ENCODE peak calls at places on chromosomes 4 and X, in ten cellular contexts. F is Peyer's patch; B is M059J; J is NCI-H774; U is NCI-H2029 treated with DMSO at 0.1 percent for 48 hours; T is CMK; I is stimulated activated CD8-positive, alpha-beta memory T cell treated with anti-CD3 and anti-CD28 coated beads, Interleukin-4, amount 100 ng/mL, for 4 hours; D is amniotic epithelial cell; K is naive thymus-derived CD8-positive, alpha-beta T cell; C is kidney glomerular epithelial cell. R is an unnamed sample.
A peak's percentile ranks its signal among the peaks of the same experiment; 100 is the strongest.

GRCh38 chr4:123744664-123745290 is 348.2 kb downstream of the SPRY1 start:
- DNase-seq in B (no peak), U (no peak), C (peak; percentile 26), K (no peak), I (no peak), T (no peak), D (peak; percentile 100), J (no peak), F (no peak), R (no peak)

GRCh38 chrX:149916745-149917392 is 12.5 kb upstream of the HSFX4 start:
- DNase-seq in J (no peak), C (no peak), T (no peak), K (no peak), I (no peak), F (no peak), D (no peak), U (no peak), B (no peak), R (no peak)

GRCh38 chr4:121951570-121952110 is at the start of gene TRPC3:
- DNase-seq in J (no peak), I (no peak), T (no peak), C (no peak), U (no peak), D (no peak), B (peak; percentile 24), K (no peak), F (peak; percentile 54), R (no peak)

GRCh38 chr4:7806080-7806630 is 133.5 kb downstream of the AFAP1 start:
- DNase-seq in C (no peak), D (no peak), T (no peak), B (no peak), I (no peak), U (no peak), K (no peak), J (no peak), F (no peak), R (no peak)

GRCh38 chrX:152899111-152899873 is 1.4 kb downstream of the ZNF185 start:
- DNase-seq in D (no peak), C (no peak), K (no peak), J (no peak), B (no peak), I (no peak), T (no peak), U (no peak), F (no peak), R (no peak)

GRCh38 chrX:115332832-115333231 is 43.3 kb downstream of the LUZP4 start:
- DNase-seq in F (no peak), T (no peak), I (no peak), K (no peak), B (peak; percentile 7), C (no peak), U (no peak), D (peak; percentile 47), J (no peak), R (no peak)

GRCh38 chr4:173990126-173990878 is 293.2 kb downstream of the FBXO8 start:
- DNase-seq in B (peak; percentile 27), U (no peak), C (peak; percentile 6), T (no peak), D (peak; percentile 80), K (no peak), F (no peak), J (no peak), I (no peak), R (no peak)

GRCh38 chrX:154019633-154020499 is at the start of gene IRAK1:
- DNase-seq in F (peak; percentile 80), J (peak; percentile 52), U (no peak), K (peak; percentile 15), C (no peak), D (peak; percentile 48), I (no peak), T (no peak), B (peak; percentile 74), R (no peak)

GRCh38 chr4:112247021-112247420 is 15.4 kb downstream of the AP1AR start:
- DNase-seq in C (no peak), I (no peak), D (no peak), F (no peak), K (no peak), J (no peak), B (no peak), U (no peak), T (no peak), R (no peak)

GRCh38 chr4:182978152-182978827 is 61.1 kb upstream of the DCTD start:
- DNase-seq in U (no peak), K (no peak), J (no peak), B (peak; percentile 82), D (peak; percentile 12), C (no peak), I (no peak), F (no peak), T (no peak), R (no peak)

GRCh38 chr4:152485726-152486276 is 50.1 kb downstream of the FBXW7 start:
- DNase-seq in D (peak; percentile 93), U (no peak), B (peak; percentile 86), T (no peak), K (no peak), C (peak; percentile 98), I (no peak), F (no peak), J (no peak), R (no peak)

GRCh38 chrX:107729558-107730297 is 45.9 kb downstream of the TSC22D3 start:
- DNase-seq in C (peak; percentile 4), D (peak; percentile 71), J (no peak), B (peak; percentile 46), U (no peak), T (no peak), I (no peak), F (no peak), K (no peak), R (no peak)

GRCh38 chrX:73561791-73562190 is 1.2 kb upstream of the CHIC1 start:
- DNase-seq in J (no peak), F (no peak), U (no peak), C (no peak), I (no peak), D (no peak), T (no peak), B (peak; percentile 21), K (no peak), R (no peak)

GRCh38 chr4:39591290-39591689 is 47.4 kb downstream of the SMIM14 start:
- DNase-seq in U (no peak), J (no peak), K (no peak), T (no peak), F (no peak), C (no peak), D (no peak), B (peak; percentile 34), I (no peak), R (no peak)

GRCh38 chrX:148500428-148501120 is at the start of gene AFF2:
- DNase-seq in J (no peak), K (peak; percentile 20), F (peak; percentile 42), C (no peak), T (no peak), U (no peak), I (no peak), D (peak; percentile 4), B (no peak), R (no peak)

GRCh38 chrX:154125356-154126040 is 18.5 kb upstream of the OPN1LW start:
- DNase-seq in D (no peak), K (no peak), U (no peak), B (no peak), C (no peak), F (no peak), T (no peak), J (no peak), I (no peak), R (no peak)

GRCh38 chrX:53714580-53715335 is 28.2 kb upstream of the HUWE1 start:
- DNase-seq in F (no peak), D (no peak), B (peak; percentile 71), J (no peak), C (peak; percentile 15), T (peak; percentile 71), I (no peak), K (peak; percentile 46), U (no peak), R (no peak)

GRCh38 chr4:126937342-126937741 is 695.4 kb upstream of the INTU start:
- DNase-seq in I (no peak), J (no peak), D (no peak), T (no peak), F (no peak), K (no peak), U (no peak), C (no peak), B (no peak), R (no peak)

GRCh38 chrX:119251381-119251780 is 15.3 kb downstream of the PGRMC1 start:
- DNase-seq in D (no peak), J (no peak), I (no peak), K (no peak), T (no peak), B (no peak), F (peak; percentile 49), U (no peak), C (no peak), R (no peak)

GRCh38 chr4:76639292-76639691 is 204.3 kb downstream of the SHROOM3 start:
- DNase-seq in T (no peak), K (no peak), D (no peak), B (peak; percentile 86), U (peak; percentile 21), J (no peak), C (peak; percentile 72), I (no peak), F (no peak), R (no peak)

GRCh38 chr4:118881512-118882146 is 7.0 kb upstream of the SYNPO2 start:
- DNase-seq in T (no peak), C (no peak), U (no peak), K (no peak), B (no peak), I (no peak), J (no peak), D (no peak), F (no peak), R (no peak)

GRCh38 chr4:87426865-87427517 is 4.6 kb downstream of the NUDT9 start:
- DNase-seq in U (no peak), T (no peak), I (no peak), F (no peak), C (no peak), B (no peak), D (no peak), J (no peak), K (no peak), R (no peak)

GRCh38 chr4:148415500-148415899 is 26.7 kb downstream of the NR3C2 start:
- DNase-seq in F (no peak), U (no peak), K (no peak), C (peak; percentile 33), I (no peak), D (peak; percentile 4), B (peak; percentile 12), T (no peak), J (no peak), R (no peak)

GRCh38 chr4:88613417-88613875 is 21.2 kb downstream of the HERC3 start:
- DNase-seq in K (peak; percentile 43), U (peak; percentile 35), B (no peak), J (peak; percentile 37), T (no peak), C (no peak), D (no peak), F (no peak), I (no peak), R (peak; percentile 82)

GRCh38 chr4:8285976-8286718 is 16.6 kb downstream of the HTRA3 start:
- DNase-seq in T (no peak), D (no peak), K (no peak), B (no peak), C (no peak), U (no peak), I (no peak), J (no peak), F (no peak), R (no peak)

GRCh38 chrX:133590703-133591505 is 175.6 kb upstream of the GPC4 start:
- DNase-seq in U (no peak), B (peak; percentile 40), D (no peak), F (no peak), J (no peak), I (no peak), K (no peak), T (no peak), C (no peak), R (no peak)

GRCh38 chr4:53919605-53920004 is 144.8 kb downstream of the CHIC2 start:
- DNase-seq in B (no peak), I (no peak), J (no peak), C (no peak), U (no peak), T (no peak), K (no peak), D (peak; percentile 69), F (no peak), R (no peak)

GRCh38 chr4:187294861-187295260 is 571.2 kb upstream of the FAT1 start:
- DNase-seq in F (no peak), T (no peak), I (no peak), B (no peak), J (no peak), K (no peak), U (no peak), D (peak; percentile 9), C (no peak), R (no peak)

R was measured in NCI-H1092.